ENCODE peak calls at places on chromosomes 7 and 10, in four cellular contexts. Z is IMR-90, U is ovary, P is heart right ventricle. X is an unnamed sample.

GRCh38 chr10:986881-987634 is 1.2 kb upstream of the GTPBP4 start:
- DNase-seq in Z (peak), U (no peak), P (no peak), X (no peak)

GRCh38 chr7:15686209-15686956 is at the start of gene MEOX2:
- DNase-seq in U (peak), Z (peak), P (peak), X (no peak)

GRCh38 chr7:55308186-55308929 is 56.8 kb upstream of the LANCL2 start:
- DNase-seq in Z (peak), U (no peak), P (peak), X (no peak)

GRCh38 chr10:30430544-30431298 is 3.3 kb upstream of the MAP3K8 start:
- DNase-seq in Z (no peak), U (no peak), P (no peak), X (no peak)

GRCh38 chr10:62587011-62587410 is 212.8 kb downstream of the ZNF365 start:
- DNase-seq in P (no peak), U (no peak), Z (peak), X (no peak)

GRCh38 chr10:105262666-105263065 is 621.6 kb downstream of the SORCS3 start:
- DNase-seq in P (no peak), Z (no peak), U (no peak), X (no peak)

GRCh38 chr10:114393482-114393881 is 10.8 kb downstream of the AFAP1L2 start:
- DNase-seq in P (no peak), Z (peak), U (no peak), X (no peak)

GRCh38 chr10:115948415-115948814 is 324.6 kb downstream of the GFRA1 start:
- DNase-seq in U (no peak), P (no peak), Z (peak), X (no peak)

GRCh38 chr10:37053476-37053875 is 71.9 kb upstream of the ANKRD30A start:
- DNase-seq in Z (no peak), P (no peak), U (no peak), X (no peak)

GRCh38 chr7:120180221-120180620 is 92.8 kb upstream of the KCND2 start:
- DNase-seq in U (no peak), P (no peak), Z (peak), X (no peak)

GRCh38 chr7:434891-435486 is 84.7 kb downstream of the PDGFA start:
- DNase-seq in Z (no peak), U (no peak), P (no peak), X (no peak)

GRCh38 chr10:71371750-71372166 is 25.0 kb upstream of the CDH23 start:
- DNase-seq in Z (no peak), P (no peak), U (no peak), X (peak)

GRCh38 chr10:75469018-75469616 is 37.7 kb downstream of the LRMDA start:
- DNase-seq in Z (peak), P (peak), U (peak), X (no peak)

GRCh38 chr7:155361363-155361680 is 63.6 kb downstream of the INSIG1 start:
- DNase-seq in P (no peak), Z (no peak), U (no peak), X (no peak)

GRCh38 chr7:12220321-12221046 is 9.4 kb downstream of the TMEM106B start:
- DNase-seq in U (no peak), P (no peak), Z (no peak), X (no peak)

GRCh38 chr10:116186273-116186672 is 86.7 kb downstream of the GFRA1 start:
- DNase-seq in U (no peak), Z (no peak), P (no peak), X (no peak)

GRCh38 chr10:24172909-24173308 is 36.0 kb upstream of the KIAA1217 start:
- DNase-seq in U (no peak), P (no peak), Z (no peak), X (no peak)

GRCh38 chr7:139852482-139852845 is 23.4 kb downstream of the TBXAS1 start:
- DNase-seq in P (no peak), Z (no peak), U (no peak), X (no peak)

GRCh38 chr10:15342970-15343369 is 28.1 kb downstream of the FAM171A1 start:
- DNase-seq in P (no peak), U (no peak), Z (no peak), X (no peak)

GRCh38 chr10:15344876-15345285 is 26.2 kb downstream of the FAM171A1 start:
- DNase-seq in Z (peak), U (no peak), P (peak), X (no peak)

GRCh38 chr10:15345450-15345849 is 25.6 kb downstream of the FAM171A1 start:
- DNase-seq in P (no peak), U (no peak), Z (no peak), X (no peak)

GRCh38 chr10:15346440-15347141 is 24.5 kb downstream of the FAM171A1 start:
- DNase-seq in P (peak), U (peak), Z (peak), X (no peak)

GRCh38 chr10:15344256-15344875 is 26.7 kb downstream of the FAM171A1 start:
- DNase-seq in U (no peak), P (no peak), Z (no peak), X (no peak)
- H3K4me3 ChIP-seq in U (no peak), P (no peak), Z (no peak), X (no peak)

DNA sequence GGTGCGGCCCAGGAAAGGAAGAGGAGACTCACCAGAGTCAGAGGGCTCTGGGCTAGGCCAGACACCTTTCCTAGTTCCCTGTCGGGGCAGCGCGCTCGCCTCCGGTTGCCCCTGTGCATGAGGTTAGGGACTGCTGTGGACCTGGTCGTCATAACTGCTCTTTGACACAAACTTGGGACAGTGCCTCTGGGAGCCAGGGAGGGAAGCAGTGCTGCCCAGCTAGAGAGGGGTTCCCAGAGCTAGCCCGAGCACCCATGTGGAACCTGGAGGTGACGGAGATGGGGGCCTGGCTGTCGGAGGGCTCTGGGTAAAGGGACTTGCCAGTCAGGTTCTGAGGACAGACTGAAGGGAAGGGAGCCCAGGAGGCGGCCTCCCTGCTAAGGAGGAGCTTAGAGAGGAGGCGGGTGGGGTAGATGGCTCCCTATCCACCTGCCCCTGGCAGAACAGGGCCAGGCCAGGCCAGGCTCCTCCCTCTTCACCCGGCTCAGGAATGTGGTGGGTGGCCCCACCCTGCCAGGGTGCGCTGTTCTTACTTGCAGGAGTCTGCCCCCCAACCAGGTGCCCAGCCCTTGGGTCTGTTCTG is 29.7 kb downstream of the AGAP3 start:
- DNase-seq in Z (no peak), P (no peak), U (no peak), X (no peak)
- TF ChIP-seq CTCF in Z (no peak), P (no peak), U (no peak), X (no peak)

DNA sequence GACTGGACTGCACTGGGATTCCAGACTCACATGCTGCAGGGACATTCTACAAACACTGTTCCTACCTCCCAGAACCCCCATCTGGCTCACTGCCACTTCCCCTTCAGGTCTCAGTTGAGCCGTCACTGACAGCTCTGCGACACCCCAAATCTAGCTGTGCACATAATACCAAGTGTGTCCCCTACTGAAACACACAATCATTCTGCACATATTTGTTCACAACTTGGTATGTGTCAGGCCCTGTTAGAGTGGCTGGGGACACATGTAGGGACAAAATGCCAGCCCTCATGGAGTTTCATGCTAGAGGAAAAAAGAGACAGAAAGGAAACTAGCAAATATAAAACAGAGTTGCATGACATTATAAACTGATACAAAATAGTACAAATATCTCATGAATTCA is 5.3 kb downstream of the PRKCQ start:
- DNase-seq in Z (no peak), P (no peak), U (no peak), X (no peak)
- H3K4me3 ChIP-seq in Z (no peak), P (no peak), U (no peak), X (no peak)

GRCh38 chr7:34158754-34159153 is 253.4 kb downstream of the BMPER start:
- DNase-seq in Z (peak), P (no peak), U (no peak), X (no peak)
- TF ChIP-seq CTCF in Z (peak), P (no peak), U (no peak), X (no peak)

GRCh38 chr10:125023862-125024495 is 82.1 kb downstream of the ZRANB1 start:
- DNase-seq in P (peak), Z (no peak), U (peak), X (no peak)
- H3K4me3 ChIP-seq in P (peak), Z (no peak), U (no peak), X (no peak)